ENCODE peak calls at places on chromosomes 7 and 10, in eight cellular contexts. L, K, G, D, R, M, Y and Z are unnamed samples.

GRCh38 chr10:27568196-27569175 is 64.4 kb downstream of the RAB18 start:
- DNase-seq in L (peak; percentile 36), K (no peak), G (no peak), D (no peak), R (peak; percentile 29), M (no peak), Y (peak; percentile 2), Z (no peak)

GRCh38 chr7:148501707-148502139 is 88.8 kb upstream of the C7orf33 start:
- DNase-seq in L (no peak), K (no peak), G (no peak), D (peak; percentile 5), R (peak; percentile 92), M (peak; percentile 76), Y (no peak), Z (no peak)

GRCh38 chr7:51243631-51244030 is 73.0 kb downstream of the COBL start:
- DNase-seq in L (no peak), K (no peak), G (no peak), D (no peak), R (no peak), M (no peak), Y (no peak), Z (no peak)

GRCh38 chr10:132399117-132400035 is 2.4 kb downstream of the PWWP2B start:
- DNase-seq in L (no peak), K (no peak), G (no peak), D (no peak), R (no peak), M (no peak), Y (no peak), Z (no peak)

GRCh38 chr10:8102708-8103401 is 48.4 kb downstream of the GATA3 start:
- DNase-seq in L (no peak), K (no peak), G (peak; percentile 8), D (no peak), R (peak; percentile 35), M (no peak), Y (no peak), Z (no peak)

GRCh38 chr7:6208573-6209328 is 63.7 kb downstream of the CYTH3 start:
- DNase-seq in L (no peak), K (no peak), G (no peak), D (no peak), R (no peak), M (no peak), Y (no peak), Z (no peak)

GRCh38 chr7:41010418-41010817 is 692.5 kb downstream of the INHBA start:
- DNase-seq in L (peak; percentile 29), K (no peak), G (no peak), D (no peak), R (no peak), M (no peak), Y (peak; percentile 50), Z (no peak)

GRCh38 chr7:132400667-132401142 is 175.6 kb downstream of the PLXNA4 start:
- DNase-seq in L (no peak), K (no peak), G (no peak), D (no peak), R (no peak), M (peak; percentile 32), Y (no peak), Z (no peak)

GRCh38 chr10:61164458-61165160 is 220.6 kb upstream of the RHOBTB1 start:
- DNase-seq in L (no peak), K (no peak), G (no peak), D (no peak), R (no peak), M (no peak), Y (peak; percentile 43), Z (no peak)

GRCh38 chr7:151864081-151864480 is 12.8 kb downstream of the PRKAG2 start:
- DNase-seq in L (no peak), K (no peak), G (no peak), D (no peak), R (no peak), M (no peak), Y (no peak), Z (no peak)

GRCh38 chr7:20320786-20321185 is 9.9 kb upstream of the ITGB8 start:
- DNase-seq in L (no peak), K (no peak), G (no peak), D (no peak), R (no peak), M (no peak), Y (no peak), Z (no peak)

GRCh38 chr7:150961510-150962284 is 16.4 kb downstream of the KCNH2 start:
- DNase-seq in L (no peak), K (no peak), G (no peak), D (no peak), R (no peak), M (no peak), Y (peak; percentile 42), Z (no peak)

GRCh38 chr7:31027161-31027965 is 24.7 kb upstream of the ADCYAP1R1 start:
- DNase-seq in L (no peak), K (no peak), G (no peak), D (peak; percentile 78), R (peak; percentile 57), M (peak; percentile 58), Y (peak; percentile 1), Z (no peak)

GRCh38 chr10:43304687-43305333 is 37.9 kb upstream of the RASGEF1A start:
- DNase-seq in L (no peak), K (no peak), G (peak; percentile 58), D (peak; percentile 67), R (no peak), M (peak; percentile 79), Y (peak; percentile 40), Z (no peak)